ENCODE peak calls at places on chromosome 9, in five cellular contexts. O is H1, P is HepG2, G is SK-N-SH, W is HCT116. L is an unnamed sample.

GRCh38 chr9:132994410-132995120 is 16.1 kb downstream of the GFI1B start:
- DNase-seq in O (no peak), G (peak; percentile 8), W (no peak), P (no peak), L (no peak)

GRCh38 chr9:90169490-90169889 is 473.1 kb downstream of the DIRAS2 start:
- DNase-seq in W (no peak), O (no peak), G (no peak), P (peak; percentile 74), L (no peak)

GRCh38 chr9:88303785-88304495 is 84.3 kb upstream of the SPIN1 start:
- DNase-seq in O (no peak), P (no peak), W (no peak), G (no peak), L (peak; percentile 23)

GRCh38 chr9:34197756-34198711 is 19.2 kb downstream of the UBAP1 start:
- DNase-seq in P (no peak), O (peak; percentile 68), W (no peak), G (no peak), L (no peak)

GRCh38 chr9:113524460-113524859 is 60.9 kb downstream of the RGS3 start:
- DNase-seq in O (no peak), P (no peak), W (no peak), G (no peak), L (no peak)

GRCh38 chr9:88533951-88534455 is 975 bp upstream of the NXNL2 start:
- DNase-seq in P (no peak), W (no peak), G (no peak), O (peak; percentile 78), L (no peak)

GRCh38 chr9:89422151-89422918 is 75.6 kb downstream of the SEMA4D start:
- DNase-seq in P (no peak), O (no peak), G (no peak), W (no peak), L (no peak)

GRCh38 chr9:78295177-78295575 is 1.7 kb upstream of the PSAT1 start:
- DNase-seq in O (peak; percentile 44), P (no peak), G (no peak), W (no peak), L (no peak)

GRCh38 chr9:127076860-127077657 is 45.4 kb downstream of the ANGPTL2 start:
- DNase-seq in W (no peak), O (no peak), P (no peak), G (no peak), L (no peak)

GRCh38 chr9:127742435-127743088 is 7.5 kb upstream of the TOR2A start:
- DNase-seq in O (peak; percentile 96), G (peak; percentile 81), P (no peak), W (no peak), L (no peak)

GRCh38 chr9:98263080-98263479 is 7.6 kb upstream of the TBC1D2 start:
- DNase-seq in O (no peak), G (no peak), W (no peak), P (no peak), L (no peak)

GRCh38 chr9:81395301-81396054 is 293.9 kb downstream of the TLE1 start:
- DNase-seq in P (no peak), G (peak; percentile 59), W (no peak), O (no peak), L (no peak)

GRCh38 chr9:129604056-129604765 is 16.7 kb downstream of the C9orf50 start:
- DNase-seq in P (no peak), O (no peak), G (no peak), W (no peak), L (no peak)

GRCh38 chr9:134221273-134222017 is 57.1 kb upstream of the RNU6ATAC start:
- DNase-seq in W (no peak), G (peak; percentile 12), O (no peak), P (no peak), L (no peak)

GRCh38 chr9:77899679-77900354 is 131.8 kb downstream of the GNAQ start:
- DNase-seq in W (no peak), G (no peak), P (no peak), O (no peak), L (no peak)

GRCh38 chr9:15142903-15143534 is 164.0 kb downstream of the TTC39B start:
- DNase-seq in O (no peak), G (peak; percentile 71), P (peak; percentile 50), W (peak; percentile 65), L (no peak)

GRCh38 chr9:137611623-137612609 is 6.4 kb downstream of the ARRDC1 start:
- DNase-seq in O (no peak), G (peak; percentile 36), W (peak; percentile 90), P (peak; percentile 47), L (no peak)

GRCh38 chr9:77595426-77596051 is 52.6 kb downstream of the GNA14 start:
- DNase-seq in O (no peak), G (peak; percentile 73), W (no peak), P (no peak), L (no peak)

DNA sequence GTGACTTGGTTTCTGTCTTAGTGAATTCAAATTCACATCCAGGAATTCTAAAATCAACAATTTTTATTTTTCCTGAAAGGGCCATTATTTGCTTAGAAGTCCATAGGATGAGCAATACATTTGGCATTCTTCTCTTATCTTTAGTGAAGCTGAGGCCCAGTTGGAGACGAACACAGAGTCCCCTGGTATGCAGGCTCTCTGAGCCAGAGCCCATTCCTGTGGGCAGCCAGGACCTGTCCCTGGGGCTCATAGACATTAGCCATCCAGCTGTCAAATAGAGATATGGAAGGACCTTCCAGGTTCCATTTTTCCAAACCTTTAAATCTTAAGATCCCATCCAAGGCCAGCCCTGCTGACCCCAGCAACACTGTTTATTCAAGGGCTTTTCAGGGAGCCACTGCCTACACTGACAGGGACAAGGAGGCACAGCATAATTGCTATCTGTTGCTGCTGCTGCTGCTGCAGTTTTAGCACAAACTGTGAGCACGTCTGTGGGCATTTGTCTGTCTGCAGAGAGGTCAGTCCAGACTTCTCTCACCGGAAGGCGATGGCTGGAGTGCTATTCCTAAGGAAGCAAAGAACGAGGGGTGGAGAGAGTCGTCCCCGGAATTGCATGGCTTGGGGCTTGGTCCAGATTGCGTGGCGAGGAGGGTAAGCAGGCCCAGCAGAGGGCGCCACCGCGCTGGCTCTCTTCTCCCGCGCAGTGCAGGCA is 639.0 kb downstream of the CCDC171 start:
- DNase-seq in W (peak; percentile 16), G (peak; percentile 77), P (peak; percentile 2), O (peak; percentile 95), L (no peak)
- TF ChIP-seq SIN3A in W (no peak), G (no peak), P (no peak), O (no peak), L (no peak)

GRCh38 chr9:125066839-125067619 is 76.3 kb downstream of the SCAI start:
- DNase-seq in W (no peak), P (no peak), O (no peak), G (no peak), L (no peak)
- TF ChIP-seq MAX in W (no peak), P (no peak), O (no peak), G (peak; percentile 57), L (no peak)

DNA sequence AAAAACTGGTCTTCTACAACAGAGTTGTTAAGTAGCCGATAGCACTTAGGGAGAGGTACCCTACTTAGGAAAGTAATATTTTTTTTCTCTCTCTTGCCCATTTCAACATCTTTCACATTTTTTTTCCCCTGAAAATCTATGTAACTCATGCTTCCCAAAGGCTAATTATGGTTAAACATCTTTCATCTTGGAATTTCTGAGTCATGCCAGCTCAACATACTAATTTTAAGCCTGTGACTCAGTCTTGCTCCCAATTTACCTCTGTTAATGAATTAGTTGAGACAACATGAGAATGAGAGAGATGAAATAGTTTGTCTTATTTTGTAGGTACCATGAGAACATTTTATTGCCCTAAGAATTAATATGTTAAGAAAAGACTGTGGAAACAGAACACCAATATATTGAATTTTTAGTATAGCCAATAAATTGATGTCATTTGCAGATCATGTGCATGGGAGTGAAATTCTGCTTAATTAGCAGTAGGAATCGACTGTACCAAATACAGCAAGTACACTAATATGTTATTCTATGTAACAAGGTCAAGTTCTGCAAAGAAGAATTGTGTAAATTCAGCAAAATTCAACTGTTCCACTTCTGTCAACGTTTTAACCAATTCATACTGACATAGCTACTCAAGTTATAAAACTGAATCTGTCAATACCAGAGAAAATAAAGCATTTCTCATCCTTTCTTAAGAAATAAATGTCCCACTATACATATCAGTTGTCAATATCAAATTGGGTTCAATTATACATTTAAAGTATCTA is 550.0 kb downstream of the PTPRD start:
- DNase-seq in W (no peak), G (no peak), O (no peak), P (no peak), L (no peak)
- TF ChIP-seq SIN3A in W (no peak), G (no peak), O (no peak), P (no peak), L (no peak)

GRCh38 chr9:96136992-96137665 is 164.8 kb downstream of the HSD17B3 start:
- DNase-seq in G (no peak), O (no peak), W (no peak), P (no peak), L (peak; percentile 69)
- TF ChIP-seq MAX in G (no peak), O (no peak), W (no peak), P (no peak), L (no peak)

GRCh38 chr9:13690595-13690994 is 411.1 kb upstream of the MPDZ start:
- DNase-seq in P (no peak), G (no peak), O (no peak), W (no peak), L (no peak)

GRCh38 chr9:13689925-13690324 is 410.4 kb upstream of the MPDZ start:
- DNase-seq in W (no peak), G (no peak), P (no peak), O (no peak), L (no peak)

GRCh38 chr9:13688990-13689600 is 409.6 kb upstream of the MPDZ start:
- DNase-seq in P (no peak), G (no peak), O (no peak), W (no peak), L (no peak)

DNA sequence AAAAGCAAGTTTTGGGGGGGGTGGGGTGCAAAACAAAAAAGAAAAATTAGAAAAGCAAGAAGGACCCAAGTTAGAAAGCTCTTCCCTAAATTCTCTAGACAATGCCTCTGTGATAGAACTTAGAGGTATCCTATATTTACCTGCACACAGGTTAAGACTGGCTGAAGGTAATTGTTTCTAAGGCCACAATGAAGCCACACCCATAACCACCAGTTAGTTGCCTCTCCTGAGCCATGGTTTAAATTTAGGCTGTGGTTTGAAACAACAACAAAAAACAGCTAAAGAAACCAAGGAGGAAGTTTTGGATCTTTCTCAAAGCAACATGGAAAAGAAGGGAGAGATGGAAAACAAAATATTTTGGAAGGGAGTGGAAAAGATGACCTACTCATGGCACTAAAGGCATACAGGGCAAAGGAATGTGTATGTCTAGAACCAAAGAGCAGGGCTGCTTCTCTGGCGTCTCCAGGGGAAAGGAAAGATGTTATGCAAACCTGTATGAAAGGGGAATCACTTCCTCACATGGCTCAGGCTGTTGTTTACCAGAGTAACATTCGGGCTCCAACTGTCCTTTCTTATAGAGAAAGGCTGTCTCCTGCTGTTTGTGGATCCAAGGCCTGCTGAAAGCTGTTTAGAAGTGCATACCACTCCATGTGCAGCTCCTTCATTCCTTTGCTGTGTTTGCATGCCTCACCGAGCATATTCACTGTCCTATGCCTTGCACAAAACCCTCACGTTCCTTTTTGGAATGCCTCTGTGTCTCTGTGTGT is 408.9 kb upstream of the MPDZ start:
- DNase-seq in P (no peak), G (no peak), O (peak; percentile 49), W (no peak), L (no peak)
- TF ChIP-seq SIN3A in P (no peak), G (no peak), O (no peak), W (no peak), L (no peak)

DNA sequence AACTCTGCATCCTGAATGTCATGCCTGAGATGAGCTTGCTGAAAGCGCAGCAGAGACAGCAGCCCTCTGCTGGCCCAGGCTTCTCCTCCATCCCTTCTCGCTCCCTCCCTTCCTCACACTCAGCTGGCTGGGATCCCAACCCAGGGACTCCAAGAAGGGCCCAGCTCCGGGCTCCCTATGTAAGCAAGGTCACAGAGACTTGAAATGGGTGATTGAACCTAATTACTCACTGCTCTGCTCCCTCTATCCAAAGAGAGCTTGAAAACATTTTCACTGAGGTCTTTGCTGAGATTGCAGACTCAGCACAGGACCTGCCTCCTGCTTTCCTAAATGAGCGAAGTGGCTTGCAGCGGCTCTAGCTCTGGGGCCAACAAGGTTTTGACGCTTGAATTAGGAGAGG is 42.8 kb downstream of the RAPGEF1 start:
- DNase-seq in P (no peak), G (no peak), W (no peak), O (no peak), L (no peak)
- TF ChIP-seq MAX in P (no peak), G (no peak), W (no peak), O (no peak), L (no peak)

L was measured in GM12878.